ENCODE peak calls at places on chromosomes 6 and 20, in seven cellular contexts. D is lower leg skin; C is SK-N-DZ; Z is activated CD4-positive, alpha-beta T cell treated with anti-CD3 and anti-CD28 coated beads, Interleukin-2, amount 50 U/mL, for 1 hour; R is CD8-positive, alpha-beta T cell; J is GM12892; I is stimulated activated CD4-positive, alpha-beta T cell treated with anti-CD3 and anti-CD28 coated beads, TNF-alpha, amount 100 ng/mL, for 24 hours. U is an unnamed sample.
A peak's percentile ranks its signal among the peaks of the same experiment; 100 is the strongest.

GRCh38 chr20:8431538-8432434 is 299.7 kb downstream of the PLCB1 start:
- DNase-seq in D (no peak), C (peak; percentile 93), Z (no peak), R (no peak), J (no peak), I (no peak), U (peak; percentile 62)

GRCh38 chr6:163489584-163489983 is 75.1 kb downstream of the QKI start:
- DNase-seq in D (no peak), C (no peak), Z (no peak), R (no peak), J (no peak), I (no peak), U (no peak)

GRCh38 chr20:46367967-46368901 is 38.2 kb downstream of the ELMO2 start:
- DNase-seq in D (no peak), C (no peak), Z (no peak), R (no peak), J (no peak), I (no peak), U (no peak)

GRCh38 chr20:5222919-5223634 is 93.7 kb downstream of the PROKR2 start:
- DNase-seq in D (no peak), C (no peak), Z (peak; percentile 47), R (peak; percentile 51), J (peak; percentile 31), I (peak; percentile 20), U (peak; percentile 45)

GRCh38 chr20:62238569-62239277 is 402 bp downstream of the OSBPL2 start:
- DNase-seq in D (no peak), C (no peak), Z (no peak), R (no peak), J (no peak), I (no peak), U (peak; percentile 53)

GRCh38 chr6:122622404-122622938 is 12.3 kb downstream of the PKIB start:
- DNase-seq in D (no peak), C (peak; percentile 24), Z (no peak), R (no peak), J (no peak), I (no peak), U (no peak)

GRCh38 chr6:155395339-155395738 is 60.3 kb downstream of the NOX3 start:
- DNase-seq in D (no peak), C (no peak), Z (no peak), R (no peak), J (no peak), I (no peak), U (no peak)

GRCh38 chr6:104357928-104358327 is 501.8 kb downstream of the HACE1 start:
- DNase-seq in D (no peak), C (no peak), Z (no peak), R (no peak), J (no peak), I (no peak), U (no peak)

GRCh38 chr6:89459501-89459900 is 26.5 kb downstream of the ANKRD6 start:
- DNase-seq in D (no peak), C (no peak), Z (no peak), R (no peak), J (no peak), I (no peak), U (no peak)

GRCh38 chr6:7974932-7975763 is 64.6 kb upstream of the TXNDC5 start:
- DNase-seq in D (peak; percentile 93), C (no peak), Z (no peak), R (no peak), J (no peak), I (no peak), U (peak; percentile 89)

GRCh38 chr20:43727980-43728590 is 1.3 kb upstream of the GTSF1L start:
- DNase-seq in D (no peak), C (no peak), Z (peak; percentile 13), R (no peak), J (no peak), I (no peak), U (no peak)

GRCh38 chr20:39880890-39881289 is 808.1 kb downstream of the MAFB start:
- DNase-seq in D (no peak), C (peak; percentile 31), Z (no peak), R (no peak), J (no peak), I (no peak), U (no peak)

GRCh38 chr6:27129095-27129815 is 118.2 kb upstream of the PRSS16 start:
- DNase-seq in D (no peak), C (no peak), Z (no peak), R (no peak), J (no peak), I (no peak), U (no peak)

GRCh38 chr6:14621518-14621917 is 503.9 kb downstream of the CD83 start:
- DNase-seq in D (no peak), C (no peak), Z (no peak), R (no peak), J (no peak), I (no peak), U (no peak)

GRCh38 chr20:26167499-26167898 is 470.8 kb upstream of the ZNF337 start:
- DNase-seq in D (no peak), C (no peak), Z (no peak), R (no peak), J (no peak), I (no peak), U (no peak)

GRCh38 chr20:58691773-58692578 is 624 bp upstream of the NPEPL1 start:
- DNase-seq in D (peak; percentile 93), C (no peak), Z (no peak), R (no peak), J (no peak), I (no peak), U (peak; percentile 45)

GRCh38 chr20:47648943-47649342 is 136.3 kb downstream of the SULF2 start:
- DNase-seq in D (no peak), C (no peak), Z (no peak), R (no peak), J (no peak), I (no peak), U (no peak)

GRCh38 chr6:99887066-99887465 is 107.0 kb downstream of the MCHR2 start:
- DNase-seq in D (no peak), C (no peak), Z (no peak), R (no peak), J (no peak), I (no peak), U (no peak)

GRCh38 chr6:7150381-7151064 is 42.8 kb downstream of the RREB1 start:
- DNase-seq in D (no peak), C (no peak), Z (no peak), R (no peak), J (no peak), I (no peak), U (no peak)

GRCh38 chr6:93562566-93562965 is 143.2 kb upstream of the EPHA7 start:
- DNase-seq in D (no peak), C (no peak), Z (no peak), R (no peak), J (no peak), I (no peak), U (no peak)

GRCh38 chr6:6661191-6661590 is 72.7 kb downstream of the LY86 start:
- DNase-seq in D (no peak), C (no peak), Z (no peak), R (no peak), J (no peak), I (no peak), U (no peak)

GRCh38 chr20:34090645-34091044 is 21.4 kb downstream of the EIF2S2 start:
- DNase-seq in D (no peak), C (no peak), Z (no peak), R (no peak), J (no peak), I (no peak), U (no peak)

GRCh38 chr20:58877374-58878360 is 25.2 kb downstream of the GNAS start:
- DNase-seq in D (peak; percentile 36), C (peak; percentile 87), Z (no peak), R (no peak), J (no peak), I (no peak), U (no peak)

GRCh38 chr20:64047968-64048401 is 1.5 kb downstream of the SOX18 start:
- DNase-seq in D (no peak), C (no peak), Z (no peak), R (no peak), J (no peak), I (no peak), U (no peak)

GRCh38 chr20:63544958-63545516 is 2.5 kb downstream of the SRMS start:
- DNase-seq in D (no peak), C (no peak), Z (no peak), R (no peak), J (no peak), I (no peak), U (no peak)

GRCh38 chr6:33597551-33598322 is 17.7 kb upstream of the BAK1 start:
- DNase-seq in D (no peak), C (no peak), Z (no peak), R (no peak), J (no peak), I (no peak), U (no peak)

GRCh38 chr6:155080876-155081845 is 86.0 kb downstream of the TIAM2 start:
- DNase-seq in D (no peak), C (no peak), Z (no peak), R (no peak), J (no peak), I (no peak), U (no peak)

GRCh38 chr20:57089701-57090144 is 176.7 kb downstream of the BMP7 start:
- DNase-seq in D (peak; percentile 92), C (peak; percentile 81), Z (peak; percentile 57), R (peak; percentile 57), J (peak; percentile 73), I (peak; percentile 18), U (peak; percentile 22)

GRCh38 chr6:104531591-104531990 is 328.1 kb downstream of the HACE1 start:
- DNase-seq in D (no peak), C (no peak), Z (no peak), R (no peak), J (no peak), I (no peak), U (no peak)

GRCh38 chr20:19996970-19997369 is 20.2 kb upstream of the NAA20 start:
- DNase-seq in D (no peak), C (no peak), Z (no peak), R (no peak), J (no peak), I (no peak), U (no peak)

GRCh38 chr6:32659856-32660595 is 6.4 kb downstream of the HLA-DQB1 start:
- DNase-seq in D (no peak), C (no peak), Z (no peak), R (no peak), J (no peak), I (no peak), U (no peak)

GRCh38 chr6:142694054-142694453 is 250.9 kb downstream of the HIVEP2 start:
- DNase-seq in D (no peak), C (no peak), Z (no peak), R (no peak), J (no peak), I (no peak), U (no peak)

GRCh38 chr6:21371676-21372161 is 221.8 kb upstream of the SOX4 start:
- DNase-seq in D (peak; percentile 81), C (no peak), Z (no peak), R (no peak), J (no peak), I (no peak), U (no peak)

GRCh38 chr20:2314759-2315439 is 19.1 kb downstream of the TGM3 start:
- DNase-seq in D (no peak), C (peak; percentile 56), Z (no peak), R (no peak), J (no peak), I (no peak), U (no peak)

GRCh38 chr20:61184194-61184593 is 67.9 kb upstream of the CDH4 start:
- DNase-seq in D (no peak), C (no peak), Z (no peak), R (no peak), J (no peak), I (no peak), U (no peak)

GRCh38 chr6:143698759-143699750 is 21.3 kb downstream of the PHACTR2 start:
- DNase-seq in D (no peak), C (no peak), Z (no peak), R (no peak), J (no peak), I (no peak), U (no peak)

GRCh38 chr6:105775095-105775494 is 311.0 kb upstream of the PRDM1 start:
- DNase-seq in D (no peak), C (no peak), Z (no peak), R (no peak), J (no peak), I (no peak), U (no peak)

GRCh38 chr6:98825602-98826230 is 8.7 kb upstream of the POU3F2 start:
- DNase-seq in D (no peak), C (no peak), Z (no peak), R (no peak), J (no peak), I (no peak), U (no peak)